ENCODE peak calls at places on chromosome 2, in four cellular contexts. U is HepG2, X is H1, F is GM12878. B is an unnamed sample.

GRCh38 chr2:132937629-132938028 is 267.6 kb upstream of the LYPD1 start:
- DNase-seq in U (no peak), X (no peak), F (no peak), B (no peak)

GRCh38 chr2:158624071-158624470 is 167.3 kb downstream of the PKP4 start:
- DNase-seq in U (no peak), X (no peak), F (no peak), B (no peak)

GRCh38 chr2:215028231-215028630 is 110.2 kb downstream of the ABCA12 start:
- DNase-seq in U (no peak), X (no peak), F (no peak), B (no peak)

GRCh38 chr2:160700006-160700405 is 206.4 kb upstream of the RBMS1 start:
- DNase-seq in U (no peak), X (no peak), F (no peak), B (no peak)

GRCh38 chr2:197613509-197613987 is 61.8 kb downstream of the RFTN2 start:
- DNase-seq in U (peak), X (no peak), F (no peak), B (no peak)

GRCh38 chr2:68225119-68225632 is 27.2 kb downstream of the PPP3R1 start:
- DNase-seq in U (peak), X (peak), F (peak), B (peak)

GRCh38 chr2:86366651-86367500 is 29.4 kb upstream of the REEP1 start:
- DNase-seq in U (no peak), X (no peak), F (no peak), B (no peak)

GRCh38 chr2:39629646-39630045 is 36.1 kb upstream of the TMEM178A start:
- DNase-seq in U (no peak), X (no peak), F (no peak), B (no peak)

GRCh38 chr2:240983361-240983995 is 14.9 kb upstream of the SNED1 start:
- DNase-seq in U (no peak), X (peak), F (no peak), B (peak)

GRCh38 chr2:170377469-170378207 is 199.7 kb downstream of the MYO3B start:
- DNase-seq in U (no peak), X (no peak), F (no peak), B (no peak)

GRCh38 chr2:180314086-180314485 is 307.0 kb upstream of the CWC22 start:
- DNase-seq in U (no peak), X (no peak), F (no peak), B (no peak)

GRCh38 chr2:218894168-218895157 is 13.8 kb downstream of the WNT10A start:
- DNase-seq in U (no peak), X (no peak), F (no peak), B (no peak)

GRCh38 chr2:31296641-31297287 is 62.8 kb downstream of the EHD3 start:
- DNase-seq in U (no peak), X (no peak), F (no peak), B (no peak)

DNA sequence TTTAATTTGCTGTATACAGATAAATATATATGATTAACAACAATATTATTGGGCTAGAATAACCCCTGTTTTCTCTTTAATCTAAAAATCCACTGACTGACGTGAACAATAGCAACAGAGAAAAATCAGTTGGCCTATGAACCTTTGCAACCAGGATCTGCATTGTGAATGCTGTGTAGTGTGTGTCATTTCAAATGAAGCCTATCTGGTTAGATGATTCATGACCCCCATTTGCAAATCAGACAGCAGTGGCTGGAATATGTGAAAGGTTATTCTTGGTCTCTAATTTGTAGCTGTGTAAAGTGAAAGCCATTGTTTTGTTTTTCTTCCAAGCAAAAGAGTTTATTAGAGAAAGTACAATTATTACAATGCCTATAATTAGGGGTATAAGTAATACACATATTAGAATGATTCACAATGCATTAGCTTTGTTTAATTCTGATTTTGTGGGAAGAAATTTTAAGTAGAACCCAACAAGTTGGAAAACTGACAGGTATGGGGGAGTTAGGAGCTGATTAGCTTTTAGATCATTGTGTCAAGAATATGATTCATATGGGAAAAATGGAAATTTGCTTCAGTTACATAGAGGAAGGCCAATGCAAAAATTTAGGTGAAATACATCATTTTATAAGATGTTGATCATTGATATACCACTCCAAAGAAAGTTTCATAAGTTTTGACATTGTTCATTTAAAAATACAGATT is 1362.2 kb upstream of the TMEFF2 start:
- DNase-seq in U (no peak), X (no peak), F (no peak), B (no peak)
- TF ChIP-seq SUZ12 in U (no peak), X (no peak), F (no peak), B (no peak)

GRCh38 chr2:181772777-181773176 is 92.5 kb upstream of the NEUROD1 start:
- DNase-seq in U (no peak), X (no peak), F (no peak), B (no peak)

GRCh38 chr2:181774601-181775179 is 94.4 kb upstream of the NEUROD1 start:
- DNase-seq in U (no peak), X (no peak), F (no peak), B (no peak)

GRCh38 chr2:181772334-181772733 is 92.0 kb upstream of the NEUROD1 start:
- DNase-seq in U (no peak), X (no peak), F (no peak), B (no peak)

GRCh38 chr2:181770145-181770544 is 89.8 kb upstream of the NEUROD1 start:
- DNase-seq in U (no peak), X (no peak), F (no peak), B (no peak)

DNA sequence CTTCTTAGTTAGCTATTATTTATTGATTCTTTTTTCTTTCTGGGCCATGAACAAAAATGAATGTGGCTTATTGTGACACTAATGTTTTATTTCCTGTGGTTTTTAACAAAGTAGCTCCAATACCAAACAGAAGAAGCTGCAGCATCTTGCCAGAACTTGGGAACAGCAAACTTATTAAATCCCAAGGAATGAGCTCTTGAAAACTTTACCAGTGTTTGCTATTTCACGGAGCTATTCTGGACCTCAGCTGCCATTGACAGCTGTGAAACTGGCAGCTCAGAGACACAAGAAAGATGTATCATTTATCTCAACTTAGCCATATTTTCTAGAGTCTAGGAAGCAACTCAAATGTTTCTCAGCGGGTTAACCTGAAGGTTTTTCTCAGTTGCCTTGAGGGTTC is 91.0 kb upstream of the NEUROD1 start:
- DNase-seq in U (no peak), X (no peak), F (no peak), B (no peak)
- H3K9ac ChIP-seq in U (no peak), X (no peak), F (no peak), B (no peak)

DNA sequence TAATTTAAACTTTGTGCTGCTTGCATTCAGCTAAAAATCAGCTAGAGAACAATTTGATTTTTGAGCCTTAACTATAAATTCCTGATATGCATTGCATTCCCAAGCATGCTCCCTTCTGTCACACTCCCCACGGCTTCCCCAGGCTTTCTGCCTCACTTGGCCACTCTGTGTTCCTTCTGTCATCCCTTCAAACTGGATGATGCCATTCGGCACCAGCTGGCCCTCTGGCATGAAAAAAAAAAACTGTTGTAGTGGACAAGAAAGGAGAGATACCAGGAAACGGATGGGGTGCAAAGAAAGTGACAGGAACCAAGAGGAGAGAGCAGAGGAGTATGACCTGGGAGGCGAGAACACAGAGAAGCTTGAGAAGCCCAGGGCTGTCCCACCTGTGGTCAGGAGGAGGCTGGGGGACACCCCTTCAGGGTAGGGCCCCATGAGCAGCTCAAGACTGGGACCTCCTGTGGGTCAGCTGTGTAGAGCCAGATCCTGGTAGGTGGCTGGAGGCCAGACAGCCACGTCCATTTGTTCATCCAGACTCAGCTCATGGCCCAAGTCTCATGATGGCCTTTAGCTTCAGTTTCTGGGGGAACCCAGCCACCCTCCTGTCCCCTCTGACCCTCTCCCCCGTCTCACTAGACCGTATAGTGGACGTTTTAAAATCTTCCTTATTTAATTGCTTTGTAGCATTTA is 211.8 kb downstream of the GBX2 start:
- DNase-seq in U (no peak), X (no peak), F (no peak), B (no peak)
- TF ChIP-seq SUZ12 in U (no peak), X (no peak), F (no peak), B (no peak)

GRCh38 chr2:20585351-20585709 is 65.6 kb downstream of the HS1BP3 start:
- DNase-seq in U (peak), X (no peak), F (no peak), B (no peak)

GRCh38 chr2:20585710-20586378 is 65.1 kb downstream of the HS1BP3 start:
- DNase-seq in U (no peak), X (no peak), F (no peak), B (no peak)

GRCh38 chr2:20584045-20584636 is 66.8 kb downstream of the HS1BP3 start:
- DNase-seq in U (no peak), X (no peak), F (no peak), B (no peak)

GRCh38 chr2:20584637-20585321 is 66.1 kb downstream of the HS1BP3 start:
- DNase-seq in U (peak), X (peak), F (no peak), B (peak)

GRCh38 chr2:20586379-20586715 is 64.6 kb downstream of the HS1BP3 start:
- DNase-seq in U (no peak), X (no peak), F (no peak), B (no peak)
- H3K9ac ChIP-seq in U (peak), X (no peak), F (no peak), B (no peak)

DNA sequence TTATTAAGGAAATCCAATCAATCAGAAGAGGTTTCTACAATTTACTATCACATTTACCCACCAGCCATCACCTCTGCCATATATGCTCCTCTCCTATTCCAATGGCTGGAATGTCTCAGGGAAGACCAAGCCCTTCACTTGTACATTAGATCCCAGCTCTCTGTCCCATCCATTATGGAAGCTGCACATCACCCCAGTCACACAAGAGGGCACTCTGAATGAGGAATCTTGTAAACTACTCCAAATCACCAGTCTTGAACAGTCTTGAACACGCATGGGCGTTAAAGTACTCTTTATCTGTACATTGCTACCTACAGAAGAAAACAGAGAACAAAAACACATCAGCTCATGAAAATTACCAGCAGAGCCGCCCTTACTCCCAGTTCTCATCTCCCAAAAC is 38.7 kb downstream of the ZC3H8 start:
- DNase-seq in U (peak), X (no peak), F (no peak), B (no peak)
- TF ChIP-seq SUZ12 in U (no peak), X (no peak), F (no peak), B (no peak)

DNA sequence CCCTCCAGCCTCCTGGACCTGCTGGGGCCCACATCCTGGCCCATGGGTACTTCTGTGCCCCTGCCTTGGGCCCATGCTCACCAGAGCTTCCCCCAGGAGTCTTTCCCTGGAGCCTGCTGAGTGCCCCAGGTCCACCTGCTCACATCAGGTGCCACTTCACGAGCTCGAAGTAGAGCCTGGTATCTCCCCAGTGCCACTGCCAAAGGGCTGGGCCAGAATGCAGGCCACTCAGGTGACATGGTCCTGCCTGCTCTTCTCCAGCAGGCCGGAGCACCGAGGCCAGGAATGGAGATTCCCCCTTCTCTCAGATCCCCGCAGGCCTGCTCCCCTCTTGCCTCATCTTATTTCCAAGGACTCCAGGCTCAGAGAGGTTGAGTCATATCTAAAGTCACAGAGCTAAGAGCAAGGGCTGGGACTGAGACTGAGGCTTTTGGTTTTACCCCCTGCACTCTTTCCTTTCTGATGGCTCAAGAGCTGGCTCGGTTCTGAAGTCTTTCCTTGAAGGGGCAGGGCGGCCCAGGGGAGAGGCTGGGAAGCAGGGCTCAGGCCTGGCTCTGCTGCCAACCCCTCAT is 79.2 kb downstream of the HS1BP3 start:
- DNase-seq in U (no peak), X (no peak), F (no peak), B (no peak)
- H3K9ac ChIP-seq in U (no peak), X (no peak), F (no peak), B (no peak)

DNA sequence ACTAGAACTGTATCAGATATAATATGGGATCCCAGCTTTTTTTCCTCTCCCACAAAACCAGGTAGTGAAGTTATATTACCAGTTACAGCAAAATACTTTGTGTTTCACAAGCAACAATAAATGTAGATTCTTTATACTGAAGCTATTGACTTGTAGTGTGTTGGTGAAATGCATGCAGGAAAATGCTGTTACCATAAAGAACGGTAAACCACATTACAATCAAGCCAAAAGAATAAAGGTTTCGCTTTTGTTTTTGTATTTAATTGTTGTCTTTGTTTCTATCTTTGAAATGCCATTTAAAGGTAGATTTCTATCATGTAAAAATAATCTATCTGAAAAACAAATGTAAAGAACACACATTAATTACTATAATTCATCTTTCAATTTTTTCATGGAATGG is 77.7 kb upstream of the CSRNP3 start:
- DNase-seq in U (no peak), X (no peak), F (no peak), B (no peak)
- TF ChIP-seq SUZ12 in U (no peak), X (no peak), F (no peak), B (no peak)

DNA sequence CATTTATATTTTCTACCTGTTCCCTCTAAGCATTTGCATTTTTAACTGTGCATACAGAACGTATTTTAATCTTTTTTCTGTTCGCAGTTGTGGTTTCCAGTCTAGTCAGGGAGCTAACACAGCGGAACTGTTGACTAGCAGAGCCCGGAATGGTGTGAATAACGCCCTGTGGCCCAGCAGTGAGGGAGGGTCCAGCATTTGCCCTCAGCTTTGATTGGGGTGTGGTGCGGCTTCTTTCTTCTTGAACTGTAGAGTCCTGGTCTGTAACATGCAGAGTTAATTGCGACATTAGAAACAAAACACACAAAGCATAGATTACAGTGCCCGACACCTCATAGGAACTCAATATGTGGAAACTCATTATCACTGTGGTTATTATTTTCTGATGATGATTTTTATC is 253.5 kb downstream of the SOX11 start:
- DNase-seq in U (no peak), X (no peak), F (no peak), B (no peak)
- H3K9ac ChIP-seq in U (no peak), X (no peak), F (no peak), B (no peak)

B was measured in NT2/D1.